ENCODE peak calls at places on chromosomes 12 and 14, in four cellular contexts. U is GM12878, Y is K562, Z is HepG2. V is an unnamed sample.

GRCh38 chr12:11920231-11920630 is 150.5 kb upstream of the BCL2L14 start:
- DNase-seq in U (no peak), Y (no peak), Z (no peak), V (no peak)

GRCh38 chr12:25322918-25323773 is 72.4 kb upstream of the KRAS start:
- DNase-seq in U (no peak), Y (no peak), Z (no peak), V (no peak)

GRCh38 chr12:56103066-56103711 is 1.2 kb upstream of the PA2G4 start:
- DNase-seq in U (no peak), Y (no peak), Z (no peak), V (no peak)

GRCh38 chr14:103422981-103423600 is 37.9 kb downstream of the MARK3 start:
- DNase-seq in U (no peak), Y (no peak), Z (no peak), V (no peak)

GRCh38 chr14:75204106-75204505 is 27.7 kb upstream of the TMED10 start:
- DNase-seq in U (no peak), Y (no peak), Z (no peak), V (no peak)

GRCh38 chr12:10018390-10018789 is 8.0 kb downstream of the CLEC12B start:
- DNase-seq in U (no peak), Y (no peak), Z (no peak), V (no peak)

GRCh38 chr12:5960783-5961182 is 15.7 kb upstream of the ANO2 start:
- DNase-seq in U (no peak), Y (no peak), Z (no peak), V (no peak)

GRCh38 chr12:87428701-87429277 is 600.4 kb downstream of the C12orf50 start:
- DNase-seq in U (no peak), Y (no peak), Z (no peak), V (no peak)

GRCh38 chr12:107415066-107415465 is 270.5 kb upstream of the PWP1 start:
- DNase-seq in U (no peak), Y (no peak), Z (no peak), V (no peak)

GRCh38 chr12:48980953-48981756 is 3.0 kb downstream of the WNT1 start:
- DNase-seq in U (no peak), Y (peak; percentile 44), Z (no peak), V (no peak)

GRCh38 chr14:96852823-96853422 is 55.7 kb downstream of the VRK1 start:
- DNase-seq in U (peak; percentile 4), Y (peak; percentile 27), Z (peak; percentile 18), V (peak; percentile 17)

GRCh38 chr12:76942276-76942675 is 63.5 kb upstream of the CSRP2 start:
- DNase-seq in U (no peak), Y (no peak), Z (no peak), V (no peak)

GRCh38 chr12:56900583-56900982 is 33.6 kb downstream of the SDR9C7 start:
- DNase-seq in U (no peak), Y (peak; percentile 65), Z (no peak), V (no peak)

GRCh38 chr14:104268725-104269436 is 130.5 kb downstream of the KIF26A start:
- DNase-seq in U (no peak), Y (no peak), Z (no peak), V (no peak)

GRCh38 chr12:104357431-104357952 is 54.0 kb downstream of the EID3 start:
- DNase-seq in U (no peak), Y (no peak), Z (no peak), V (no peak)

GRCh38 chr14:26984318-26985177 is 386.7 kb upstream of the NOVA1 start:
- DNase-seq in U (no peak), Y (peak; percentile 15), Z (peak; percentile 64), V (peak; percentile 37)

GRCh38 chr14:102464006-102464405 is 45.6 kb downstream of the ANKRD9 start:
- DNase-seq in U (no peak), Y (no peak), Z (no peak), V (no peak)

GRCh38 chr14:54050759-54051158 is 94.1 kb upstream of the BMP4 start:
- DNase-seq in U (no peak), Y (no peak), Z (no peak), V (no peak)

GRCh38 chr12:84408936-84409335 is 503.7 kb downstream of the SLC6A15 start:
- DNase-seq in U (no peak), Y (no peak), Z (no peak), V (no peak)

GRCh38 chr12:106084759-106085158 is 54.0 kb downstream of the NUAK1 start:
- DNase-seq in U (no peak), Y (no peak), Z (no peak), V (no peak)

GRCh38 chr12:106081606-106082005 is 57.1 kb downstream of the NUAK1 start:
- DNase-seq in U (no peak), Y (no peak), Z (peak; percentile 54), V (no peak)

GRCh38 chr12:106080786-106081185 is 58.0 kb downstream of the NUAK1 start:
- DNase-seq in U (no peak), Y (no peak), Z (no peak), V (no peak)

GRCh38 chr12:106084048-106084671 is 54.6 kb downstream of the NUAK1 start:
- DNase-seq in U (no peak), Y (no peak), Z (peak; percentile 29), V (peak; percentile 65)

GRCh38 chr12:106082216-106083175 is 56.3 kb downstream of the NUAK1 start:
- DNase-seq in U (no peak), Y (no peak), Z (no peak), V (peak; percentile 35)
- TF ChIP-seq BHLHE40 in U (no peak), Y (no peak), Z (no peak), V (no peak)

GRCh38 chr14:79056879-79057278 is 886.7 kb downstream of the NRXN3 start:
- DNase-seq in U (no peak), Y (no peak), Z (no peak), V (no peak)
- TF ChIP-seq FOXM1 in U (no peak), Y (no peak), Z (no peak), V (no peak)

GRCh38 chr12:20555015-20555414 is 140.1 kb upstream of the SLCO1C1 start:
- DNase-seq in U (no peak), Y (no peak), Z (no peak), V (no peak)

GRCh38 chr12:20560935-20561334 is 134.2 kb upstream of the SLCO1C1 start:
- DNase-seq in U (no peak), Y (no peak), Z (no peak), V (no peak)

GRCh38 chr12:20557076-20557475 is 138.1 kb upstream of the SLCO1C1 start:
- DNase-seq in U (no peak), Y (no peak), Z (no peak), V (no peak)

DNA sequence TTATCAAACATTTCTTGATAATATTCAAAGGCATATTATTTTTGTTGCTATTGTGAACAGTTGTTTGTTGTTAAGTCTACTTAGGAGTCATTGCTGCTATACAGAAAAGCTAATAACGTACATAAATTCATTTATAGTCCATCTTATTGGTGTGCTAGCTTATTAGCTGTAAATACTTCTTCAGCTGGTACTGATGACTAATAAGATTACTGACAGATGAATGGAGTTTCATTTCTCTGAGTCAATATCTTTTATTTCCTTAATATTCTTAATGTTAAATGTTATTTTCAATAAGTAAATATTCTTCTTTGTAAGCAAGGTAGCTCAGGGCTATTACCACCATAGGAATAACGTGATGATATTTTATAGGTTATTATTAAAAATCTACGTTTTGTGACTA is 139.4 kb upstream of the SLCO1C1 start:
- DNase-seq in U (no peak), Y (no peak), Z (no peak), V (no peak)
- TF ChIP-seq BHLHE40 in U (no peak), Y (no peak), Z (no peak), V (no peak)

GRCh38 chr12:13219320-13219719 is 22.8 kb downstream of the EMP1 start:
- DNase-seq in U (no peak), Y (no peak), Z (no peak), V (no peak)
- TF ChIP-seq FOXM1 in U (no peak), Y (no peak), Z (no peak), V (no peak)

GRCh38 chr12:2284321-2284813 is 231.6 kb downstream of the CACNA1C start:
- DNase-seq in U (no peak), Y (no peak), Z (no peak), V (no peak)
- TF ChIP-seq BHLHE40 in U (no peak), Y (no peak), Z (no peak), V (no peak)

GRCh38 chr12:110640275-110641025 is 26.5 kb downstream of the TCTN1 start:
- DNase-seq in U (no peak), Y (no peak), Z (no peak), V (no peak)

GRCh38 chr12:110641512-110641911 is 27.6 kb downstream of the TCTN1 start:
- DNase-seq in U (no peak), Y (no peak), Z (no peak), V (peak; percentile 18)

GRCh38 chr12:110638792-110639191 is 24.9 kb downstream of the TCTN1 start:
- DNase-seq in U (no peak), Y (no peak), Z (no peak), V (no peak)

GRCh38 chr12:110637869-110638441 is 24.0 kb downstream of the TCTN1 start:
- DNase-seq in U (no peak), Y (no peak), Z (no peak), V (no peak)

DNA sequence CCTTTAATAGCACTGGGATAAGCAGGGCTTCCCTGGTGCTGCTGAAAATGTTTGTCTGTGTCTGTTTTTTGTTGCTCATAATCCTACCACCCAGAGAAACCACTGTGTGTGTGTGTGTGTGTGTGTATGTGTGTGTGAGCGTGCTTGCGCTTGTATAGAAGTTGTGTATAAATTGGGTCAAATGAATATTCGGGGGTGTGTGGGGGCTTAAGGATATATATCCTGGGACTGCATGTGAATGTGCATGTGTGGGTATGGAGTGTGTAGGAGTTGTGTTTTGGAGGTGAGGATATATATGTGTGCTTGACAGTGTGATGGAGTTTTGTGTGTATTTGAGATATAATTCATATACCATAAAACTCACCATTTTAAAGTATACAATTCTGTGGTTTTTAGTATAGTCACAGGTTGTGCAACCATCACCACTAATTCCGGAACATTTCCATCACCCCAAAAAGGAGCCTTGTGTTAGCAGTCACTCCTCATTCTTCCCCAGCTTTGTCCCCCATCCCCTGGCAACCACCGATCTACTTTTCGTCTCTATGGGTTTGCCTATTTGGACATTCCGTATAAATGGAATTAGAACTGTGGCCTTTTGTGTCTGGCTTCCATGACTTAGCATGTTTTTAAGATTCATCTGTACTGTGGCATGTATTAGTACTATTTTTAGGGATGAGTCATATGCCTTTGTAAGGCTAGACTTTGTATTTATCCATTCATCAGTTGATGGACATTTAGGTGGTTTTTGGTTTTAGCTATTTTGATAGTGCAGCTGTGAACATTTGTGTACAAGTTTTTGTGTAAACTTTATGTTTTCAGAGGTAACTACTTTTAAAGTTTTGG is 25.6 kb downstream of the TCTN1 start:
- DNase-seq in U (no peak), Y (no peak), Z (no peak), V (no peak)
- TF ChIP-seq FOXM1 in U (peak; percentile 84), Y (no peak), Z (no peak), V (no peak)

GRCh38 chr14:29054119-29054518 is 287.5 kb downstream of the FOXG1 start:
- DNase-seq in U (no peak), Y (no peak), Z (no peak), V (no peak)

GRCh38 chr14:29061702-29062101 is 295.1 kb downstream of the FOXG1 start:
- DNase-seq in U (no peak), Y (no peak), Z (no peak), V (no peak)

GRCh38 chr14:29056167-29056566 is 289.6 kb downstream of the FOXG1 start:
- DNase-seq in U (no peak), Y (no peak), Z (no peak), V (no peak)
- TF ChIP-seq BHLHE40 in U (no peak), Y (no peak), Z (no peak), V (no peak)